ENCODE peak calls at places on chromosome 22, in seven cellular contexts. D is A549, I is testis, Y is transverse colon, M is sigmoid colon, J is spleen, G is body of pancreas. H is an unnamed sample.

GRCh38 chr22:42286205-42286604 is 15.8 kb upstream of the TCF20 start:
- DNase-seq in D (no peak), I (no peak), Y (no peak), M (no peak), J (no peak), G (no peak), H (no peak)

GRCh38 chr22:43592470-43592869 is 180.7 kb downstream of the MPPED1 start:
- DNase-seq in D (no peak), I (peak; percentile 33), Y (no peak), M (no peak), J (no peak), G (peak; percentile 4), H (no peak)

GRCh38 chr22:17569971-17570511 is 6.7 kb downstream of the SLC25A18 start:
- DNase-seq in D (no peak), I (peak; percentile 32), Y (no peak), M (peak; percentile 75), J (no peak), G (no peak), H (peak; percentile 90)

GRCh38 chr22:49861642-49862407 is 8.2 kb downstream of the ZBED4 start:
- DNase-seq in D (no peak), I (no peak), Y (no peak), M (no peak), J (peak; percentile 37), G (no peak), H (no peak)

GRCh38 chr22:46897246-46897623 is 134.8 kb downstream of the TBC1D22A start:
- DNase-seq in D (no peak), I (peak; percentile 46), Y (no peak), M (no peak), J (no peak), G (no peak), H (no peak)

GRCh38 chr22:21457023-21457787 is 10.0 kb upstream of the TMEM191C start:
- DNase-seq in D (peak; percentile 36), I (no peak), Y (no peak), M (no peak), J (peak; percentile 56), G (no peak), H (no peak)

GRCh38 chr22:47036352-47036751 is 273.9 kb downstream of the TBC1D22A start:
- DNase-seq in D (no peak), I (no peak), Y (no peak), M (peak; percentile 53), J (peak; percentile 47), G (no peak), H (no peak)

GRCh38 chr22:42368379-42369249 is 63.6 kb downstream of the NFAM1 start:
- DNase-seq in D (no peak), I (peak; percentile 20), Y (peak; percentile 34), M (peak; percentile 77), J (peak; percentile 89), G (peak; percentile 22), H (no peak)

GRCh38 chr22:31269892-31270574 is 22.3 kb downstream of the PIK3IP1 start:
- DNase-seq in D (no peak), I (no peak), Y (no peak), M (no peak), J (no peak), G (no peak), H (no peak)

GRCh38 chr22:19434829-19435580 is 2.7 kb downstream of the MRPL40 start:
- DNase-seq in D (no peak), I (no peak), Y (no peak), M (no peak), J (no peak), G (no peak), H (no peak)

GRCh38 chr22:19430890-19431541 is 517 bp downstream of the HIRA start:
- DNase-seq in D (peak; percentile 11), I (peak; percentile 48), Y (peak; percentile 79), M (no peak), J (peak; percentile 91), G (peak; percentile 54), H (no peak)

GRCh38 chr22:19431641-19432091 is at the start of gene HIRA:
- DNase-seq in D (peak; percentile 44), I (peak; percentile 70), Y (peak; percentile 82), M (peak; percentile 89), J (peak; percentile 96), G (peak; percentile 79), H (no peak)

GRCh38 chr22:19429950-19430889 is 1.3 kb downstream of the HIRA start:
- DNase-seq in D (no peak), I (peak; percentile 47), Y (peak; percentile 26), M (no peak), J (no peak), G (peak; percentile 51), H (no peak)

DNA sequence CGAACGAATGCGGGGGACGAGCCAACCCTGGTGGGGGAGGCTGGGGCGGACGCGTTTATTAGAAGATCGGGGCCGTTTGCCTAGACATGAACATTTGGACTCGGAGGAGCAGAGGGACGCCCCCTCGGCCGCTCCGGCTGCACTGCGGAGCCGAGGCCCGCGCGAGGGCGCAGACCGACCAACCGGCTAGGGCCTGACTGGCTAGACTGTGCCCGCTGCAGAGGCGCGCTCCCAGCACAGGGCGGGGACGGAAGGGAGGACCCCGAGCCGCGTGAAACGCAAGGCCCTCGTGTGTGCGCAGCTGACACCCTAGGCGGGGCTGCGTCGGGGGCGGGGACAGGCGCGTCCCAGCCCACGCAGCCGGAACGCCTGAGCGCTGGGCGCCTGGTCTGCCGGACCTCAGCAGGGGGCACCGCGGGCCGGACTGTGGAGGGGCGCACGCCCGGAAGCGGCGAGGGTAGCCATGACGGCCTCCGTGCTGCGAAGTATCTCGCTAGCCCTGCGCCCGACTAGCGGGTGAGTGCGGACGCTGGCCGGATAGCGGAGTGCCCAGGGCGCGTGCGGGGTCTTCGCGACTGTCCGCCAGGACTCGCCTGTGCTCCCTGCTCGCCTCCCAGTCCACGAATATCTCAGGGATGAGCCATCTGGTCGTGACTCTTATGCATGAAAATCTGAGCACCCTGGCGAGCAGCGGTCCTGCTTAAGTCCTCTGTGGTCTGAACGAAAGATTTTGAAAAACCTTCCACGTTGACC is at the start of gene MRPL40:
- DNase-seq in D (peak; percentile 72), I (peak; percentile 95), Y (peak; percentile 95), M (peak; percentile 96), J (peak; percentile 99), G (peak; percentile 94), H (no peak)
- TF ChIP-seq CTCF in D (no peak), I (no peak), Y (no peak), M (no peak), J (no peak), G (peak; percentile 36), H (no peak)

DNA sequence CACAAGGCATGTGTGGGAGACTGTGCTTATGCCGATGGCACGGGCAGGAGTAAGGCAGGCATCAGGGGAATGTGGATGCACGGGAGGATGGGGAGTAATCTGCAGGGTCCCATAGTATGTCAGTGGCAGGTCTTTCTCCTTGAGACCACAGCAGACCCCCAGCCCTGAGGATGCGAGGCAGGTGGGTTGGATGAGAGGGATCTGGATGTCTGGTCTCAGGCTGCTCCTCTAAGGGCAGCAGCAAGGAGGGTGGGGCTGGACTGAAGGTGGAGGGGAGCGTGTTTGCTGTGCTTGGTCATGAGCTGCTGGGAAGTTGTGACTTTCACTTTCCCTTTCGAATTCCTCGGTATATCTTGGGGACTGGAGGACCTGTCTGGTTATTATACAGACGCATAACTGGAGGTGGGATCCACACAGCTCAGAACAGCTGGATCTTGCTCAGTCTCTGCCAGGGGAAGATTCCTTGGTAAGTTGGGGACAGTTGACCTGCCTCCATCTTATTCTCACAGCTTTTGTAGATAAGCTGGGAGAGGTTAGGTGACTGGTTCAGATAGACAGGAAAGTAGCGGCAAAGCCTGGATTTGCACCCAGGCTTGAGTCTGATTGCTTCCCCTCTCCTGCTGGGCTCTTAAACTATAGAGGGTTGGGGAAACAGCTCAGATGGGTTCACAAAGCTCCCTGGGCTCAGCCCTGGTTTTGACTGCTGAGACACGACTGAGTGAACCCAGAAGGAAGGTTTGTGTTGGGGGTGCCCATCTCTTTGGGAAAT is at the start of gene APOL1:
- DNase-seq in D (no peak), I (peak; percentile 63), Y (peak; percentile 71), M (peak; percentile 85), J (peak; percentile 84), G (peak; percentile 45), H (no peak)
- TF ChIP-seq POLR2A in D (no peak), I (no peak), Y (peak; percentile 58), M (no peak), J (no peak), G (peak; percentile 29), H (no peak)

GRCh38 chr22:26822300-26822699 is 164.9 kb downstream of the MIAT start:
- DNase-seq in D (no peak), I (no peak), Y (no peak), M (no peak), J (no peak), G (no peak), H (no peak)

GRCh38 chr22:26828311-26828710 is 170.9 kb downstream of the MIAT start:
- DNase-seq in D (no peak), I (no peak), Y (no peak), M (no peak), J (no peak), G (no peak), H (no peak)

GRCh38 chr22:26823966-26824365 is 166.6 kb downstream of the MIAT start:
- DNase-seq in D (no peak), I (no peak), Y (no peak), M (no peak), J (no peak), G (no peak), H (no peak)

GRCh38 chr22:26825960-26826359 is 168.6 kb downstream of the MIAT start:
- DNase-seq in D (no peak), I (no peak), Y (no peak), M (no peak), J (no peak), G (no peak), H (no peak)

DNA sequence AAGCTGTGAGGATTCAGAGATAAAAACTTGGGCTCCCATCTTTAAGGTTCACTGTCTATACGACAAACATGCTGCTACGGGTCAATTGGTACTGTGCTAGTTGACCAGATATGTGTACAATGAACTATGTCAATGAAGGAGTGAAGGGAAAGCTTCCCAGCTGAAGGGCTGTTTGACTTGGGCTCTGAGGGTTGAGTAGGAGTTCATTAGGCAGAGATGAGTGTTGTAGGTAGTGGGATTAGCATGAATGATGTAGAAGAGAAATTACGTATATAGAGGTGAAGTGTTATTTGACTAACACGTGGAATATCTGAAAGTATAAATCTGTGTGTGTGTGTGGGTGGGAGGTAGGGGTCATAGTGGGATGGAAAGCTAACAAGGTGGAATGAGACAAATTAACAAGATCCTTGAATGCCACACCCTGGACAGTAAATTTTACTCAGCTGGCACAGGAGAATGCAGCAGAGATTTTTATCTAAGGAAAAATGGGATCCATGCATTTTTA is 169.1 kb downstream of the MIAT start:
- DNase-seq in D (no peak), I (no peak), Y (no peak), M (no peak), J (no peak), G (no peak), H (no peak)
- TF ChIP-seq CTCF in D (no peak), I (no peak), Y (no peak), M (no peak), J (no peak), G (no peak), H (no peak)

DNA sequence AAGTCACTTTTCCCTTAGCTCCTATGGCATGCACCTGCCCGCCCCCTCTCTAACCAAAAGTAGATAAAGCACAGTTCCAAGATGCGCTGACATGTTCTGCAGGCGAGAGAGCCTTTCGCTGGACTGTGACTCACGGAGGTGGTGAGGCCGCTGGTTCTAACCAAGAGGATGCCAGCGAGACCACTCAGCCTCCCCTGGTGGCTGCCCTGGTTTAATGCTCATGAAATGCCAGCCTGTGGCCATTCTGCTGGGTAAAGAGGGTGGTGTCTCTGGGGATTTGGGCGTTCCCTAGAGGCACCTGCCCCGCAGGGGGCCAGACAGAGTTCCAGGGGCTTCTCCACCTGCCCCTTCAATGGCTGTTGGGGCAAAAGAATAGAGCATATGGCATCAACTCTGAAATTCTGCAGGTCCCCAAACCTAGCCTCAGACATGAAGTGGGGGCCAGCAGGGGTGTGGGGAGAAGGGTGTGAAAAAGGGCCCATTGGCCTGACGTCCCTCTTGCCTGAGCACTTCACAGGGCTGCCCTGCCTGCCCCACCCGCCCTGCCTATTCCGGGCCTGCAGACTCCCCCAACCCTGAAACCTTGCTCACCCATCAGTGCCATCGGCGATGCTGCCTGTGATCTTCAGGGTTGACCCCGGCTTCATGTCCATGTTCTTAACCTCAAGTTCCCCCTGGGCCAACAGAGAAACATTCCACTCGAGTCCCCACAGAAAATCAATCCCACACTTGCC is 8.5 kb downstream of the LGALS2 start:
- DNase-seq in D (peak; percentile 62), I (no peak), Y (no peak), M (no peak), J (no peak), G (peak; percentile 65), H (no peak)
- TF ChIP-seq POLR2A in D (no peak), I (no peak), Y (no peak), M (no peak), J (no peak), G (no peak), H (no peak)